ENCODE peak calls at places on chromosomes 4 and X, in six cellular contexts. One of them, this sample, is unnamed.

GRCh38 chr4:153151535-153152452 is 52.4 kb upstream of the TRIM2 start:
- DNase-seq in activated T-helper 1 cell treated with Interleukin-2 at 50 U/mL for 16 hours: no peak
- DNase-seq in NCI-H345: peak; percentile 88
- DNase-seq in GM23248: peak; percentile 45
- DNase-seq in upper lobe of right lung: peak; percentile 89
- DNase-seq in activated CD4-positive, alpha-beta T cell treated with anti-CD3 and anti-CD28 coated beads, Interleukin-2, amount 10 ng/mL, durations not matched to agents 7 days and 5 days: no peak
- DNase-seq in this sample: peak; percentile 27

GRCh38 chrX:119617511-119618164 is 11.4 kb upstream of the NKRF start:
- DNase-seq in activated T-helper 1 cell treated with Interleukin-2 at 50 U/mL for 16 hours: no peak
- DNase-seq in NCI-H345: no peak
- DNase-seq in GM23248: no peak
- DNase-seq in upper lobe of right lung: no peak
- DNase-seq in activated CD4-positive, alpha-beta T cell treated with anti-CD3 and anti-CD28 coated beads, Interleukin-2, amount 10 ng/mL, durations not matched to agents 7 days and 5 days: no peak
- DNase-seq in this sample: no peak

GRCh38 chr4:180407273-180407885 is 1835.8 kb upstream of the TENM3 start:
- DNase-seq in activated T-helper 1 cell treated with Interleukin-2 at 50 U/mL for 16 hours: no peak
- DNase-seq in NCI-H345: no peak
- DNase-seq in GM23248: no peak
- DNase-seq in upper lobe of right lung: no peak
- DNase-seq in activated CD4-positive, alpha-beta T cell treated with anti-CD3 and anti-CD28 coated beads, Interleukin-2, amount 10 ng/mL, durations not matched to agents 7 days and 5 days: no peak
- DNase-seq in this sample: no peak

GRCh38 chrX:133265331-133265730 is 47.2 kb upstream of the TFDP3 start:
- DNase-seq in activated T-helper 1 cell treated with Interleukin-2 at 50 U/mL for 16 hours: no peak
- DNase-seq in NCI-H345: no peak
- DNase-seq in GM23248: no peak
- DNase-seq in upper lobe of right lung: peak; percentile 60
- DNase-seq in activated CD4-positive, alpha-beta T cell treated with anti-CD3 and anti-CD28 coated beads, Interleukin-2, amount 10 ng/mL, durations not matched to agents 7 days and 5 days: no peak
- DNase-seq in this sample: no peak

GRCh38 chrX:11952176-11952720 is 186.0 kb upstream of the FRMPD4 start:
- DNase-seq in activated T-helper 1 cell treated with Interleukin-2 at 50 U/mL for 16 hours: no peak
- DNase-seq in NCI-H345: no peak
- DNase-seq in GM23248: no peak
- DNase-seq in upper lobe of right lung: no peak
- DNase-seq in activated CD4-positive, alpha-beta T cell treated with anti-CD3 and anti-CD28 coated beads, Interleukin-2, amount 10 ng/mL, durations not matched to agents 7 days and 5 days: no peak
- DNase-seq in this sample: no peak

GRCh38 chrX:17967888-17968287 is 106.8 kb upstream of the RAI2 start:
- DNase-seq in activated T-helper 1 cell treated with Interleukin-2 at 50 U/mL for 16 hours: no peak
- DNase-seq in NCI-H345: peak; percentile 92
- DNase-seq in GM23248: no peak
- DNase-seq in upper lobe of right lung: no peak
- DNase-seq in activated CD4-positive, alpha-beta T cell treated with anti-CD3 and anti-CD28 coated beads, Interleukin-2, amount 10 ng/mL, durations not matched to agents 7 days and 5 days: no peak
- DNase-seq in this sample: no peak

GRCh38 chr4:156190606-156191005 is 236.9 kb upstream of the CTSO start:
- DNase-seq in activated T-helper 1 cell treated with Interleukin-2 at 50 U/mL for 16 hours: no peak
- DNase-seq in NCI-H345: no peak
- DNase-seq in GM23248: peak; percentile 52
- DNase-seq in upper lobe of right lung: no peak
- DNase-seq in activated CD4-positive, alpha-beta T cell treated with anti-CD3 and anti-CD28 coated beads, Interleukin-2, amount 10 ng/mL, durations not matched to agents 7 days and 5 days: no peak
- DNase-seq in this sample: no peak

GRCh38 chrX:13387656-13388421 is 68.0 kb upstream of the ATXN3L start:
- DNase-seq in activated T-helper 1 cell treated with Interleukin-2 at 50 U/mL for 16 hours: no peak
- DNase-seq in NCI-H345: no peak
- DNase-seq in GM23248: peak; percentile 75
- DNase-seq in upper lobe of right lung: no peak
- DNase-seq in activated CD4-positive, alpha-beta T cell treated with anti-CD3 and anti-CD28 coated beads, Interleukin-2, amount 10 ng/mL, durations not matched to agents 7 days and 5 days: no peak
- DNase-seq in this sample: no peak

GRCh38 chrX:153502796-153503195 is 8.0 kb downstream of the BGN start:
- DNase-seq in activated T-helper 1 cell treated with Interleukin-2 at 50 U/mL for 16 hours: no peak
- DNase-seq in NCI-H345: no peak
- DNase-seq in GM23248: no peak
- DNase-seq in upper lobe of right lung: no peak
- DNase-seq in activated CD4-positive, alpha-beta T cell treated with anti-CD3 and anti-CD28 coated beads, Interleukin-2, amount 10 ng/mL, durations not matched to agents 7 days and 5 days: no peak
- DNase-seq in this sample: no peak

GRCh38 chr4:182752158-182752910 is 164.9 kb downstream of the DCTD start:
- DNase-seq in activated T-helper 1 cell treated with Interleukin-2 at 50 U/mL for 16 hours: no peak
- DNase-seq in NCI-H345: no peak
- DNase-seq in GM23248: peak; percentile 72
- DNase-seq in upper lobe of right lung: no peak
- DNase-seq in activated CD4-positive, alpha-beta T cell treated with anti-CD3 and anti-CD28 coated beads, Interleukin-2, amount 10 ng/mL, durations not matched to agents 7 days and 5 days: no peak
- DNase-seq in this sample: no peak

GRCh38 chr4:90007494-90008167 is 113.0 kb downstream of the MMRN1 start:
- DNase-seq in activated T-helper 1 cell treated with Interleukin-2 at 50 U/mL for 16 hours: no peak
- DNase-seq in NCI-H345: peak; percentile 63
- DNase-seq in GM23248: no peak
- DNase-seq in upper lobe of right lung: peak; percentile 39
- DNase-seq in activated CD4-positive, alpha-beta T cell treated with anti-CD3 and anti-CD28 coated beads, Interleukin-2, amount 10 ng/mL, durations not matched to agents 7 days and 5 days: no peak
- DNase-seq in this sample: no peak

GRCh38 chr4:1321486-1321885 is 25.5 kb upstream of the UVSSA start:
- DNase-seq in activated T-helper 1 cell treated with Interleukin-2 at 50 U/mL for 16 hours: no peak
- DNase-seq in NCI-H345: no peak
- DNase-seq in GM23248: no peak
- DNase-seq in upper lobe of right lung: no peak
- DNase-seq in activated CD4-positive, alpha-beta T cell treated with anti-CD3 and anti-CD28 coated beads, Interleukin-2, amount 10 ng/mL, durations not matched to agents 7 days and 5 days: no peak
- DNase-seq in this sample: no peak

GRCh38 chr4:34723606-34724005 is 1520.7 kb downstream of the ARAP2 start:
- DNase-seq in activated T-helper 1 cell treated with Interleukin-2 at 50 U/mL for 16 hours: no peak
- DNase-seq in NCI-H345: no peak
- DNase-seq in GM23248: no peak
- DNase-seq in upper lobe of right lung: no peak
- DNase-seq in activated CD4-positive, alpha-beta T cell treated with anti-CD3 and anti-CD28 coated beads, Interleukin-2, amount 10 ng/mL, durations not matched to agents 7 days and 5 days: no peak
- DNase-seq in this sample: no peak

GRCh38 chrX:47182106-47182700 is 11.4 kb upstream of the UBA1 start:
- DNase-seq in activated T-helper 1 cell treated with Interleukin-2 at 50 U/mL for 16 hours: no peak
- DNase-seq in NCI-H345: no peak
- DNase-seq in GM23248: no peak
- DNase-seq in upper lobe of right lung: no peak
- DNase-seq in activated CD4-positive, alpha-beta T cell treated with anti-CD3 and anti-CD28 coated beads, Interleukin-2, amount 10 ng/mL, durations not matched to agents 7 days and 5 days: no peak
- DNase-seq in this sample: no peak

GRCh38 chr4:92241094-92241493 is 62.7 kb upstream of the GRID2 start:
- DNase-seq in activated T-helper 1 cell treated with Interleukin-2 at 50 U/mL for 16 hours: no peak
- DNase-seq in NCI-H345: no peak
- DNase-seq in GM23248: no peak
- DNase-seq in upper lobe of right lung: no peak
- DNase-seq in activated CD4-positive, alpha-beta T cell treated with anti-CD3 and anti-CD28 coated beads, Interleukin-2, amount 10 ng/mL, durations not matched to agents 7 days and 5 days: no peak
- DNase-seq in this sample: no peak

GRCh38 chr4:24042094-24042493 is 152.2 kb upstream of the PPARGC1A start:
- DNase-seq in activated T-helper 1 cell treated with Interleukin-2 at 50 U/mL for 16 hours: no peak
- DNase-seq in NCI-H345: no peak
- DNase-seq in GM23248: peak; percentile 79
- DNase-seq in upper lobe of right lung: no peak
- DNase-seq in activated CD4-positive, alpha-beta T cell treated with anti-CD3 and anti-CD28 coated beads, Interleukin-2, amount 10 ng/mL, durations not matched to agents 7 days and 5 days: no peak
- DNase-seq in this sample: no peak

GRCh38 chrX:89033723-89034122 is 286.7 kb downstream of the CPXCR1 start:
- DNase-seq in activated T-helper 1 cell treated with Interleukin-2 at 50 U/mL for 16 hours: no peak
- DNase-seq in NCI-H345: no peak
- DNase-seq in GM23248: no peak
- DNase-seq in upper lobe of right lung: no peak
- DNase-seq in activated CD4-positive, alpha-beta T cell treated with anti-CD3 and anti-CD28 coated beads, Interleukin-2, amount 10 ng/mL, durations not matched to agents 7 days and 5 days: no peak
- DNase-seq in this sample: no peak

GRCh38 chr4:87304659-87305277 is 17.9 kb downstream of the HSD17B13 start:
- DNase-seq in activated T-helper 1 cell treated with Interleukin-2 at 50 U/mL for 16 hours: no peak
- DNase-seq in NCI-H345: no peak
- DNase-seq in GM23248: no peak
- DNase-seq in upper lobe of right lung: no peak
- DNase-seq in activated CD4-positive, alpha-beta T cell treated with anti-CD3 and anti-CD28 coated beads, Interleukin-2, amount 10 ng/mL, durations not matched to agents 7 days and 5 days: no peak
- DNase-seq in this sample: no peak

GRCh38 chr4:38601244-38601915 is 62.6 kb upstream of the KLF3 start:
- DNase-seq in activated T-helper 1 cell treated with Interleukin-2 at 50 U/mL for 16 hours: no peak
- DNase-seq in NCI-H345: peak; percentile 55
- DNase-seq in GM23248: peak; percentile 47
- DNase-seq in upper lobe of right lung: no peak
- DNase-seq in activated CD4-positive, alpha-beta T cell treated with anti-CD3 and anti-CD28 coated beads, Interleukin-2, amount 10 ng/mL, durations not matched to agents 7 days and 5 days: no peak
- DNase-seq in this sample: no peak

GRCh38 chr4:98341309-98341708 is 80.1 kb downstream of the RAP1GDS1 start:
- DNase-seq in activated T-helper 1 cell treated with Interleukin-2 at 50 U/mL for 16 hours: no peak
- DNase-seq in NCI-H345: no peak
- DNase-seq in GM23248: peak; percentile 59
- DNase-seq in upper lobe of right lung: no peak
- DNase-seq in activated CD4-positive, alpha-beta T cell treated with anti-CD3 and anti-CD28 coated beads, Interleukin-2, amount 10 ng/mL, durations not matched to agents 7 days and 5 days: no peak
- DNase-seq in this sample: no peak

GRCh38 chrX:107840971-107841370 is 15.3 kb downstream of the MID2 start:
- DNase-seq in activated T-helper 1 cell treated with Interleukin-2 at 50 U/mL for 16 hours: no peak
- DNase-seq in NCI-H345: no peak
- DNase-seq in GM23248: no peak
- DNase-seq in upper lobe of right lung: no peak
- DNase-seq in activated CD4-positive, alpha-beta T cell treated with anti-CD3 and anti-CD28 coated beads, Interleukin-2, amount 10 ng/mL, durations not matched to agents 7 days and 5 days: no peak
- DNase-seq in this sample: no peak

GRCh38 chr4:54017974-54018373 is 46.4 kb downstream of the CHIC2 start:
- DNase-seq in activated T-helper 1 cell treated with Interleukin-2 at 50 U/mL for 16 hours: no peak
- DNase-seq in NCI-H345: no peak
- DNase-seq in GM23248: no peak
- DNase-seq in upper lobe of right lung: no peak
- DNase-seq in activated CD4-positive, alpha-beta T cell treated with anti-CD3 and anti-CD28 coated beads, Interleukin-2, amount 10 ng/mL, durations not matched to agents 7 days and 5 days: no peak
- DNase-seq in this sample: no peak

GRCh38 chrX:121562616-121563015 is 515.2 kb downstream of the GLUD2 start:
- DNase-seq in activated T-helper 1 cell treated with Interleukin-2 at 50 U/mL for 16 hours: no peak
- DNase-seq in NCI-H345: no peak
- DNase-seq in GM23248: no peak
- DNase-seq in upper lobe of right lung: no peak
- DNase-seq in activated CD4-positive, alpha-beta T cell treated with anti-CD3 and anti-CD28 coated beads, Interleukin-2, amount 10 ng/mL, durations not matched to agents 7 days and 5 days: no peak
- DNase-seq in this sample: no peak

GRCh38 chrX:110267874-110268273 is 50.0 kb downstream of the AMMECR1 start:
- DNase-seq in activated T-helper 1 cell treated with Interleukin-2 at 50 U/mL for 16 hours: no peak
- DNase-seq in NCI-H345: no peak
- DNase-seq in GM23248: no peak
- DNase-seq in upper lobe of right lung: no peak
- DNase-seq in activated CD4-positive, alpha-beta T cell treated with anti-CD3 and anti-CD28 coated beads, Interleukin-2, amount 10 ng/mL, durations not matched to agents 7 days and 5 days: no peak
- DNase-seq in this sample: no peak

GRCh38 chr4:3878678-3879077 is 112.5 kb downstream of the ADRA2C start:
- DNase-seq in activated T-helper 1 cell treated with Interleukin-2 at 50 U/mL for 16 hours: no peak
- DNase-seq in NCI-H345: no peak
- DNase-seq in GM23248: no peak
- DNase-seq in upper lobe of right lung: no peak
- DNase-seq in activated CD4-positive, alpha-beta T cell treated with anti-CD3 and anti-CD28 coated beads, Interleukin-2, amount 10 ng/mL, durations not matched to agents 7 days and 5 days: no peak
- DNase-seq in this sample: no peak

GRCh38 chr4:98510757-98511517 is 147.5 kb downstream of the TSPAN5 start:
- DNase-seq in activated T-helper 1 cell treated with Interleukin-2 at 50 U/mL for 16 hours: no peak
- DNase-seq in NCI-H345: no peak
- DNase-seq in GM23248: peak; percentile 89
- DNase-seq in upper lobe of right lung: no peak
- DNase-seq in activated CD4-positive, alpha-beta T cell treated with anti-CD3 and anti-CD28 coated beads, Interleukin-2, amount 10 ng/mL, durations not matched to agents 7 days and 5 days: peak; percentile 24
- DNase-seq in this sample: no peak

GRCh38 chr4:107814758-107815552 is 9.8 kb upstream of the SGMS2 start:
- DNase-seq in activated T-helper 1 cell treated with Interleukin-2 at 50 U/mL for 16 hours: no peak
- DNase-seq in NCI-H345: no peak
- DNase-seq in GM23248: no peak
- DNase-seq in upper lobe of right lung: no peak
- DNase-seq in activated CD4-positive, alpha-beta T cell treated with anti-CD3 and anti-CD28 coated beads, Interleukin-2, amount 10 ng/mL, durations not matched to agents 7 days and 5 days: no peak
- DNase-seq in this sample: no peak

GRCh38 chrX:110847334-110847733 is 51.7 kb upstream of the CHRDL1 start:
- DNase-seq in activated T-helper 1 cell treated with Interleukin-2 at 50 U/mL for 16 hours: no peak
- DNase-seq in NCI-H345: peak; percentile 68
- DNase-seq in GM23248: peak; percentile 55
- DNase-seq in upper lobe of right lung: no peak
- DNase-seq in activated CD4-positive, alpha-beta T cell treated with anti-CD3 and anti-CD28 coated beads, Interleukin-2, amount 10 ng/mL, durations not matched to agents 7 days and 5 days: peak; percentile 40
- DNase-seq in this sample: no peak

GRCh38 chrX:136209016-136209738 is 42.0 kb downstream of the MAP7D3 start:
- DNase-seq in activated T-helper 1 cell treated with Interleukin-2 at 50 U/mL for 16 hours: no peak
- DNase-seq in NCI-H345: no peak
- DNase-seq in GM23248: peak; percentile 72
- DNase-seq in upper lobe of right lung: peak; percentile 66
- DNase-seq in activated CD4-positive, alpha-beta T cell treated with anti-CD3 and anti-CD28 coated beads, Interleukin-2, amount 10 ng/mL, durations not matched to agents 7 days and 5 days: peak; percentile 49
- DNase-seq in this sample: no peak

GRCh38 chr4:16952462-16952871 is 54.0 kb upstream of the LDB2 start:
- DNase-seq in activated T-helper 1 cell treated with Interleukin-2 at 50 U/mL for 16 hours: no peak
- DNase-seq in NCI-H345: no peak
- DNase-seq in GM23248: peak; percentile 48
- DNase-seq in upper lobe of right lung: no peak
- DNase-seq in activated CD4-positive, alpha-beta T cell treated with anti-CD3 and anti-CD28 coated beads, Interleukin-2, amount 10 ng/mL, durations not matched to agents 7 days and 5 days: no peak
- DNase-seq in this sample: no peak

GRCh38 chrX:25548806-25549205 is 533.0 kb upstream of the ARX start:
- DNase-seq in activated T-helper 1 cell treated with Interleukin-2 at 50 U/mL for 16 hours: no peak
- DNase-seq in NCI-H345: no peak
- DNase-seq in GM23248: no peak
- DNase-seq in upper lobe of right lung: no peak
- DNase-seq in activated CD4-positive, alpha-beta T cell treated with anti-CD3 and anti-CD28 coated beads, Interleukin-2, amount 10 ng/mL, durations not matched to agents 7 days and 5 days: no peak
- DNase-seq in this sample: no peak

This sample was measured in activated T-helper 9 cell treated with anti-CD3 and anti-CD28 coated beads, Interleukin-2, amount 50 U/mL, for 16 hours.